ENCODE peak calls at places on chromosomes 7 and 10, in five cellular contexts. One of them, this sample, is unnamed.

GRCh38 chr7:108268200-108268820 is 138.1 kb upstream of the LAMB4 start:
- DNase-seq in cardiac muscle cell: no peak
- DNase-seq in BJ: no peak
- DNase-seq in CD8-positive, alpha-beta memory T cell: no peak
- DNase-seq in A549: no peak
- DNase-seq in this sample: no peak

GRCh38 chr7:100022621-100023020 is 7.2 kb downstream of the ZKSCAN1 start:
- DNase-seq in cardiac muscle cell: no peak
- DNase-seq in BJ: no peak
- DNase-seq in CD8-positive, alpha-beta memory T cell: no peak
- DNase-seq in A549: peak; percentile 23
- DNase-seq in this sample: no peak

GRCh38 chr7:4103352-4104091 is 578.6 kb upstream of the FOXK1 start:
- DNase-seq in cardiac muscle cell: no peak
- DNase-seq in BJ: no peak
- DNase-seq in CD8-positive, alpha-beta memory T cell: no peak
- DNase-seq in A549: peak; percentile 36
- DNase-seq in this sample: no peak

GRCh38 chr7:150838965-150839650 is 13.2 kb upstream of the AOC1 start:
- DNase-seq in cardiac muscle cell: no peak
- DNase-seq in BJ: no peak
- DNase-seq in CD8-positive, alpha-beta memory T cell: no peak
- DNase-seq in A549: no peak
- DNase-seq in this sample: no peak

GRCh38 chr7:17206354-17206905 is 92.0 kb upstream of the AHR start:
- DNase-seq in cardiac muscle cell: no peak
- DNase-seq in BJ: no peak
- DNase-seq in CD8-positive, alpha-beta memory T cell: no peak
- DNase-seq in A549: peak; percentile 95
- DNase-seq in this sample: no peak

GRCh38 chr7:17559388-17559787 is 260.9 kb downstream of the AHR start:
- DNase-seq in cardiac muscle cell: no peak
- DNase-seq in BJ: no peak
- DNase-seq in CD8-positive, alpha-beta memory T cell: no peak
- DNase-seq in A549: peak; percentile 63
- DNase-seq in this sample: no peak

GRCh38 chr10:5930272-5930671 is 40.2 kb downstream of the FBH1 start:
- DNase-seq in cardiac muscle cell: no peak
- DNase-seq in BJ: no peak
- DNase-seq in CD8-positive, alpha-beta memory T cell: no peak
- DNase-seq in A549: no peak
- DNase-seq in this sample: no peak

GRCh38 chr10:68135922-68136718 is 26.8 kb downstream of the MYPN start:
- DNase-seq in cardiac muscle cell: peak; percentile 57
- DNase-seq in BJ: peak; percentile 90
- DNase-seq in CD8-positive, alpha-beta memory T cell: no peak
- DNase-seq in A549: peak; percentile 87
- DNase-seq in this sample: no peak

GRCh38 chr10:129897851-129898463 is 66.1 kb downstream of the EBF3 start:
- DNase-seq in cardiac muscle cell: no peak
- DNase-seq in BJ: no peak
- DNase-seq in CD8-positive, alpha-beta memory T cell: no peak
- DNase-seq in A549: no peak
- DNase-seq in this sample: no peak

GRCh38 chr7:56175086-56175760 is 59.0 kb upstream of the NUPR2 start:
- DNase-seq in cardiac muscle cell: no peak
- DNase-seq in BJ: no peak
- DNase-seq in CD8-positive, alpha-beta memory T cell: no peak
- DNase-seq in A549: no peak
- DNase-seq in this sample: no peak

GRCh38 chr7:19665399-19666008 is 43.3 kb downstream of the POLR1F start:
- DNase-seq in cardiac muscle cell: peak; percentile 55
- DNase-seq in BJ: no peak
- DNase-seq in CD8-positive, alpha-beta memory T cell: no peak
- DNase-seq in A549: peak; percentile 37
- DNase-seq in this sample: no peak

GRCh38 chr7:103857435-103857834 is 132.0 kb downstream of the RELN start:
- DNase-seq in cardiac muscle cell: no peak
- DNase-seq in BJ: no peak
- DNase-seq in CD8-positive, alpha-beta memory T cell: no peak
- DNase-seq in A549: peak; percentile 2
- DNase-seq in this sample: no peak

GRCh38 chr10:5095687-5096086 is 1.5 kb downstream of the AKR1C3 start:
- DNase-seq in cardiac muscle cell: peak; percentile 16
- DNase-seq in BJ: no peak
- DNase-seq in CD8-positive, alpha-beta memory T cell: no peak
- DNase-seq in A549: peak; percentile 65
- DNase-seq in this sample: no peak

GRCh38 chr10:81040031-81040430 is 502.3 kb downstream of the SH2D4B start:
- DNase-seq in cardiac muscle cell: no peak
- DNase-seq in BJ: no peak
- DNase-seq in CD8-positive, alpha-beta memory T cell: no peak
- DNase-seq in A549: no peak
- DNase-seq in this sample: no peak

GRCh38 chr10:102813734-102814455 is 23.3 kb downstream of the CYP17A1 start:
- DNase-seq in cardiac muscle cell: peak; percentile 71
- DNase-seq in BJ: no peak
- DNase-seq in CD8-positive, alpha-beta memory T cell: no peak
- DNase-seq in A549: no peak
- DNase-seq in this sample: no peak

GRCh38 chr10:22986771-22987542 is 59.1 kb downstream of the ARMC3 start:
- DNase-seq in cardiac muscle cell: peak; percentile 67
- DNase-seq in BJ: no peak
- DNase-seq in CD8-positive, alpha-beta memory T cell: no peak
- DNase-seq in A549: peak; percentile 35
- DNase-seq in this sample: no peak

GRCh38 chr7:37311282-37311868 is 137.3 kb downstream of the ELMO1 start:
- DNase-seq in cardiac muscle cell: peak; percentile 58
- DNase-seq in BJ: no peak
- DNase-seq in CD8-positive, alpha-beta memory T cell: peak; percentile 26
- DNase-seq in A549: peak; percentile 18
- DNase-seq in this sample: peak; percentile 34

GRCh38 chr10:34908472-34908871 is 93.4 kb upstream of the PARD3 start:
- DNase-seq in cardiac muscle cell: peak; percentile 45
- DNase-seq in BJ: peak; percentile 67
- DNase-seq in CD8-positive, alpha-beta memory T cell: no peak
- DNase-seq in A549: no peak
- DNase-seq in this sample: no peak

GRCh38 chr10:34157501-34157900 is 657.6 kb downstream of the PARD3 start:
- DNase-seq in cardiac muscle cell: no peak
- DNase-seq in BJ: no peak
- DNase-seq in CD8-positive, alpha-beta memory T cell: no peak
- DNase-seq in A549: no peak
- DNase-seq in this sample: no peak

GRCh38 chr7:128738570-128739047 is 550 bp upstream of the CALU start:
- DNase-seq in cardiac muscle cell: peak; percentile 69
- DNase-seq in BJ: no peak
- DNase-seq in CD8-positive, alpha-beta memory T cell: no peak
- DNase-seq in A549: no peak
- DNase-seq in this sample: peak; percentile 22

GRCh38 chr7:130669051-130669700 is 628 bp upstream of the COPG2 start:
- DNase-seq in cardiac muscle cell: no peak
- DNase-seq in BJ: no peak
- DNase-seq in CD8-positive, alpha-beta memory T cell: no peak
- DNase-seq in A549: no peak
- DNase-seq in this sample: peak; percentile 9

GRCh38 chr10:129973674-129974059 is 9.6 kb upstream of the EBF3 start:
- DNase-seq in cardiac muscle cell: no peak
- DNase-seq in BJ: no peak
- DNase-seq in CD8-positive, alpha-beta memory T cell: no peak
- DNase-seq in A549: no peak
- DNase-seq in this sample: no peak

DNA sequence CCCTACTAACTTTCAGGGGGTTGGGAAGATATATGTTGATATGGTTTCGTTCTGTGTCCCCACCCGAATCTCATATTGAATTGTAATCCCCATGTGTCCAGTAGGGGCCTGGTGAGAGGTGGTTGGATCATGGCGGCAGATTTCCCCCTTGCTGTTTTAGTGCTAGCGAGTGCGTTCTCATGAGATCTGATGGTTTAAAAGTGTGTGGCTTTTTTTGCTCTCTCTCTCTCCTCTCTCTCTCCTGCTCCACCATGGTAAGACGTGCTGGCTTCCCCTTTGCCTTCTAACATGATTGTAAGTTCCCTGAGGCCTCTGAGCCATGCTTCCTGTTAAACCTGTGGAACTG is 68.4 kb upstream of the PDZD8 start:
- DNase-seq in cardiac muscle cell: no peak
- DNase-seq in BJ: no peak
- DNase-seq in CD8-positive, alpha-beta memory T cell: no peak
- DNase-seq in A549: no peak
- DNase-seq in this sample: no peak
- H3K4me3 ChIP-seq in cardiac muscle cell: no peak overlapping the region
- H3K4me3 ChIP-seq in BJ: no peak overlapping the region
- H3K4me3 ChIP-seq in CD8-positive, alpha-beta memory T cell: no peak overlapping the region
- H3K4me3 ChIP-seq in A549: no peak overlapping the region
- H3K4me3 ChIP-seq in this sample: no peak overlapping the region

GRCh38 chr7:124992881-124993562 is 63.4 kb upstream of the POT1 start:
- DNase-seq in cardiac muscle cell: peak; percentile 91
- DNase-seq in BJ: peak; percentile 36
- DNase-seq in CD8-positive, alpha-beta memory T cell: no peak
- DNase-seq in A549: peak; percentile 51
- DNase-seq in this sample: no peak
- H3K4me3 ChIP-seq in cardiac muscle cell: no peak overlapping the region
- H3K4me3 ChIP-seq in BJ: no peak overlapping the region
- H3K4me3 ChIP-seq in CD8-positive, alpha-beta memory T cell: no peak overlapping the region
- H3K4me3 ChIP-seq in A549: no peak overlapping the region
- H3K4me3 ChIP-seq in this sample: no peak overlapping the region

DNA sequence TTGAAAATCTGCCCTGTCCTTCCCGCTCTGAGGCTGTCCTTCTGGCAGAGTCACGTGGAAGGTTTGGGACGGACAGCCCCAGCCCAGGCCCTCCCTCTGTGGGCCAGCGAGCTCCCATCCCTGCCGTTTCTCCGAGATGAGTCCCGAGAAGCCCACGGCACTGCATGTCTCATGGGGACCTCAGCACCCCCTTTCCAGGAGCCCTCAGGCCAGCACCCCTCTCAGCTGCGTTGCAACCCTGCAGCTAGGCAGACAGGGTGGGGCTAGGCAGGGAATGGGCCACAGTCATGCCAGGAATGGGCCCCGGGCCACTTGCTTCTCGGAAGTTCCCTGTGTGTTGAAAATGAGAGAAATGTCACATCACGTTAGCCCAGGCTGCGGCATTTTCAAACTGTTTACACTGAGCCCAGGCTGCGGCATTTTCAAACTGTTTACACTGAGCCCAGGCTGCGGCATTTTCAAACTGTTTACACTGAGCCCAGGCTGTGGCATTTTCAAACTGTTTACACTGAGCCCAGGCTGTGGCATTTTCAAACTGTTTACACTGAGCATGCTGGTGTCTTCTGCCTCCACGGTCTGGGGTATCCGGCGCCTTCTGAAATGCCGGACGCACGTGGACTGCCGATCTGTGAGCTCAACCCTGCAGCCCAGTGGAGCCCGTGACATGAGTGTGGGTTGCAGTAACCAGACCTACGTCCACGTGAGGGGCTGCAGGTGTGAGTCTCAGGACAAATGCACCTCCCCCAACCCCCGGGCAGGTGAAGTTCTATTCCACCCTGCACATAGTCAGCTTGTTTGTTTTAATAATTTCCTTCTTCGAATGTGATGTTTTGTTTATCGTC is 42.6 kb downstream of the FAM20C start:
- DNase-seq in cardiac muscle cell: no peak
- DNase-seq in BJ: peak; percentile 46
- DNase-seq in CD8-positive, alpha-beta memory T cell: no peak
- DNase-seq in A549: peak; percentile 88
- DNase-seq in this sample: no peak
- H3K4me3 ChIP-seq in cardiac muscle cell: no peak overlapping the region
- H3K4me3 ChIP-seq in BJ: no peak overlapping the region
- H3K4me3 ChIP-seq in CD8-positive, alpha-beta memory T cell: no peak overlapping the region
- H3K4me3 ChIP-seq in A549: no peak overlapping the region
- H3K4me3 ChIP-seq in this sample: no peak overlapping the region

DNA sequence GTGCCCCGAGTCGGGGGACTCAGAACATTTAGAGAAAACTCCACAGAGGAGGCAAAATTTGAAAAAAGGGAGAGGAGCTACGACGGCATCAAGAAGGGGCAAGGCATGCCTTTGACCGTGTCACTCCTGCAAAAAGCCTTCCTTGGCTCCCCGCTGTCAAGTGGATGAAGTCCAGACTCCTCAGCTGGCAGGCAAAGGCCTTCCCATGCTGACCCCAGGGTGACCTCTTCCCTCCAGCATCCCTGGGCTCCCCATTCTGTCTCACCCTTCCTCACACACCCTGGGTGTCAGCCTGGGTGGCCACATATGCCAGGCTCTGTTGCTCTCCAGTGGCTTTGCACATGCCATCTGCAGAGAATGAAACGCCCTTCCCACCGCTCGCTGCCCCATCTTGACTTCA is 88.4 kb upstream of the ZMIZ1 start:
- DNase-seq in cardiac muscle cell: peak; percentile 47
- DNase-seq in BJ: no peak
- DNase-seq in CD8-positive, alpha-beta memory T cell: no peak
- DNase-seq in A549: no peak
- DNase-seq in this sample: no peak
- H3K4me3 ChIP-seq in cardiac muscle cell: no peak overlapping the region
- H3K4me3 ChIP-seq in BJ: no peak overlapping the region
- H3K4me3 ChIP-seq in CD8-positive, alpha-beta memory T cell: no peak overlapping the region
- H3K4me3 ChIP-seq in A549: no peak overlapping the region
- H3K4me3 ChIP-seq in this sample: no peak overlapping the region

GRCh38 chr10:97020452-97021400 is 165.0 kb downstream of the SLIT1 start:
- DNase-seq in cardiac muscle cell: no peak
- DNase-seq in BJ: no peak
- DNase-seq in CD8-positive, alpha-beta memory T cell: no peak
- DNase-seq in A549: no peak
- DNase-seq in this sample: no peak
- H3K4me3 ChIP-seq in cardiac muscle cell: no peak overlapping the region
- H3K4me3 ChIP-seq in BJ: no peak overlapping the region
- H3K4me3 ChIP-seq in CD8-positive, alpha-beta memory T cell: no peak overlapping the region
- H3K4me3 ChIP-seq in A549: no peak overlapping the region
- H3K4me3 ChIP-seq in this sample: no peak overlapping the region

DNA sequence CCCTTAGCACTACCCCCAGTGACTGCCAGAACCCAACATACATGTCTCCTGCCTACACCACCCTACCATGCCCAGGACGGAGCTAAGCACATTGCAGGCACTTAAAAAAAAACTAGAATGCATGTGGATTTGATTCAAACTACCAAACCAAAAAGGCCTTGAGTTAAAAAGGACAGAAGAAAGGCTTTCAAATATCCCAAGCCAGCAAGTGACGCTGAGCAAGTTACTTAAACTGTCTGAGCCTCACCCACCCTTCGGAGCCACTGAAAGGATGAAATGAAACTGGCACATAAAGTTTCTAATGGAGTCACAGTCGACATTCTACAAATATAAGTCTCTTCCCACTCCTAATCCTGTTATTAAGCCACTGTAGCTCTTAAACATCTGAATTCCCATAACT is 1.8 kb downstream of the CPXM2 start:
- DNase-seq in cardiac muscle cell: no peak
- DNase-seq in BJ: no peak
- DNase-seq in CD8-positive, alpha-beta memory T cell: no peak
- DNase-seq in A549: no peak
- DNase-seq in this sample: no peak
- H3K4me3 ChIP-seq in cardiac muscle cell: no peak overlapping the region
- H3K4me3 ChIP-seq in BJ: no peak overlapping the region
- H3K4me3 ChIP-seq in CD8-positive, alpha-beta memory T cell: no peak overlapping the region
- H3K4me3 ChIP-seq in A549: no peak overlapping the region
- H3K4me3 ChIP-seq in this sample: no peak overlapping the region

This sample was measured in naive thymus-derived CD4-positive, alpha-beta T cell.